ENCODE peak calls at places on chromosome X, in eight cellular contexts. N, S, F, L, P, D, G and R are unnamed samples.

GRCh38 chrX:12974217-12974796 is 603 bp upstream of the TMSB4X start:
- ATAC-seq in N (peak; percentile 34), S (peak; percentile 64), F (peak; percentile 73), L (peak; percentile 47), P (peak; percentile 17), D (peak; percentile 1), G (no peak), R (peak; percentile 74)

GRCh38 chrX:6226646-6227444 is 1.8 kb downstream of the NLGN4X start:
- ATAC-seq in N (no peak), S (no peak), F (no peak), L (no peak), P (peak; percentile 52), D (peak; percentile 36), G (no peak), R (peak; percentile 22)

GRCh38 chrX:31036895-31037294 is 34.9 kb downstream of the FTHL17 start:
- ATAC-seq in N (peak; percentile 89), S (peak; percentile 72), F (peak; percentile 58), L (no peak), P (peak; percentile 63), D (peak; percentile 85), G (peak; percentile 93), R (peak; percentile 50)

GRCh38 chrX:19017271-19017670 is 33.4 kb upstream of the PHKA2 start:
- ATAC-seq in N (peak; percentile 75), S (peak; percentile 77), F (no peak), L (peak; percentile 65), P (peak; percentile 72), D (peak; percentile 83), G (peak; percentile 75), R (no peak)

GRCh38 chrX:49212861-49213260 is 12.9 kb upstream of the SYP start:
- ATAC-seq in N (no peak), S (no peak), F (no peak), L (no peak), P (no peak), D (no peak), G (no peak), R (no peak)

GRCh38 chrX:42093756-42094155 is 170.4 kb upstream of the CASK start:
- ATAC-seq in N (no peak), S (no peak), F (no peak), L (no peak), P (no peak), D (peak; percentile 92), G (no peak), R (no peak)

GRCh38 chrX:31506360-31506759 is 434.5 kb upstream of the FTHL17 start:
- ATAC-seq in N (no peak), S (no peak), F (no peak), L (no peak), P (no peak), D (no peak), G (no peak), R (no peak)

GRCh38 chrX:150897371-150898319 is 823 bp downstream of the CD99L2 start:
- ATAC-seq in N (no peak), S (peak; percentile 3), F (no peak), L (no peak), P (peak; percentile 8), D (peak; percentile 15), G (no peak), R (no peak)

GRCh38 chrX:57227691-57228090 is 58.8 kb upstream of the FAAH2 start:
- ATAC-seq in N (peak; percentile 56), S (no peak), F (no peak), L (no peak), P (peak; percentile 81), D (peak; percentile 53), G (no peak), R (no peak)

DNA sequence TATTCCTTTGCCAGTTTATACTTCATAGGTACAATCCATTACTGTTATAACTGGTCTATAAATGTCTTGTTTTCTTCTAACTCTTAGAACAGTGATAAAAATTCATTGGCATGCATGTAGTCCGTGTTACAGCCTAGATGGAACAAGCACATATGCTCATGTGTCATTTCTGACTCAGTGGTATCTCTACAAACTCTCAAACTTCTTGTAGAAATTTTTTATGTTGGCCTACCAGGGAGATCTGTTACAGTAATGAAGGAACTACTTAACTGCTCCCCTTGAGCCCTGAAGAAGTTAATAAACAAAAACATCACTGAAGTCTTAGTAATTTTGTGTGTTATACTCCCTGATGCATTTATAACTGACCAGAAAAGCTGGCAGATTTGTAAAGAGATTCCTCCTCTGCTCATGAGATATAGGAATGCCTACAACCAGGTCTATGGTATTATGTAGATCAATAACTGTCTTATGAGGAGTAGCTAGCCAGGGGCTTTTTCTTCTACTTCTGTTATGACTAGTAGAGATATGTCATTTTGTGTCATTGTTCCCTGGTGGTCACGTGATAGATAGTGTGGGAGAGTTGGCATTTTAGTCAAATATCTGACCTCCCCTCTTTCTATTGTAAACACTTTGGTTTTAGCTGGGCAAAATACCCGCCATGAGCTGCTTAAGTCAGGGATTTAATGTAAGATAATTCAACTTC is 53.7 kb upstream of the FAAH2 start:
- ATAC-seq in N (no peak), S (no peak), F (no peak), L (no peak), P (no peak), D (peak; percentile 94), G (no peak), R (no peak)
- TF ChIP-seq CTCF in N (no peak), S (no peak), F (no peak), L (no peak), P (no peak), D (no peak), G (no peak), R (no peak)

GRCh38 chrX:50801135-50801534 is 12.9 kb downstream of the SHROOM4 start:
- ATAC-seq in N (no peak), S (no peak), F (no peak), L (no peak), P (no peak), D (no peak), G (no peak), R (no peak)
- TF ChIP-seq POLR2AphosphoS5 in N (no peak), S (no peak), F (no peak), L (no peak), P (no peak), D (no peak), G (no peak), R (no peak)

GRCh38 chrX:153380691-153381090 is 20.5 kb downstream of the PNMA6E start:
- ATAC-seq in N (peak; percentile 19), S (no peak), F (no peak), L (no peak), P (no peak), D (no peak), G (no peak), R (no peak)

GRCh38 chrX:153379508-153379907 is 21.6 kb downstream of the PNMA6E start:
- ATAC-seq in N (no peak), S (no peak), F (no peak), L (no peak), P (no peak), D (no peak), G (no peak), R (no peak)

GRCh38 chrX:153382563-153383482 is 18.3 kb downstream of the PNMA6E start:
- ATAC-seq in N (no peak), S (no peak), F (no peak), L (no peak), P (no peak), D (no peak), G (no peak), R (no peak)

GRCh38 chrX:153379971-153380581 is 21.1 kb downstream of the PNMA6E start:
- ATAC-seq in N (peak; percentile 39), S (no peak), F (no peak), L (no peak), P (no peak), D (no peak), G (no peak), R (no peak)

DNA sequence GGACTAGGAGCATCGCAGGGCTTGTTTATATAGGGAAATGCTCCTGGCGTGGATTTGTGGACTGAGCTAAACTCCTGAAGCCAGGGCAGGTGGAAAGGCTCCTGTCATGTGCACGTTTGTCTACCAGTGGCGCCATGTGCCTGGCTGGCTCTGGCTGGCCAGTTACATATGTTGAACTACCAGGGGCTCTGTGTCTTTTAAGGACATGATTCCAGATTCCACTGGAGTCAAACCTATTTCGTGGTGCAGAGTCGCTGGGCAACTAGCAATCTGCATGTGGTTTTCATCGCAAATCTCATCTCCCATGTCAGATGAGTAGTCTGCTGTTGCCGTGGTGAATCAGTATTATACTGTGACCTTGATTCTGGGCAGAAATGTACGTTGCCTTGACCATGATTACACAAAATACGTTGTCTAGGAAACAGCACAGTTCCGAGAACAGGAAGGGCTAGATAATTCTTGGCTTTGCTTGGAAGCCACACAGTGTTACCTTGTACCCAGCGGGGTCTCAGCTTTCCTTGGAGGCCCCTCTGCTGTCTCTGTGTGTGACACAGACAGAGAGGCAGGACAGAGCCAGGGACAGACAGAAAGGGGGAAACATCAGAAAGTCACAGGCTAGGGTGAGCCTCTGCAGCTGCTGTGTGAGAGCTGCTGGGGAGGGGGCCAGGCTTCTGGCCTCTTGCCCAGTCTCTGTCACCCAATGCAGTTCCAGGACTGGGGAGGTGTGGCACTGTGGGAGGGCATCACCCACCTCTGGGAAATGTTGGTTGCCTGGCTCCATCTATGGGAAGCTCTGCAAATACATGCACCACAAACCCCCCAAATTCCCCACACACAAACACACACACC is 19.2 kb downstream of the PNMA6E start:
- ATAC-seq in N (peak; percentile 89), S (no peak), F (peak; percentile 67), L (peak; percentile 55), P (peak; percentile 71), D (peak; percentile 74), G (peak; percentile 84), R (peak; percentile 58)
- TF ChIP-seq CTCF in N (peak; percentile 56), S (no peak), F (no peak), L (no peak), P (peak; percentile 15), D (no peak), G (peak; percentile 54), R (no peak)

DNA sequence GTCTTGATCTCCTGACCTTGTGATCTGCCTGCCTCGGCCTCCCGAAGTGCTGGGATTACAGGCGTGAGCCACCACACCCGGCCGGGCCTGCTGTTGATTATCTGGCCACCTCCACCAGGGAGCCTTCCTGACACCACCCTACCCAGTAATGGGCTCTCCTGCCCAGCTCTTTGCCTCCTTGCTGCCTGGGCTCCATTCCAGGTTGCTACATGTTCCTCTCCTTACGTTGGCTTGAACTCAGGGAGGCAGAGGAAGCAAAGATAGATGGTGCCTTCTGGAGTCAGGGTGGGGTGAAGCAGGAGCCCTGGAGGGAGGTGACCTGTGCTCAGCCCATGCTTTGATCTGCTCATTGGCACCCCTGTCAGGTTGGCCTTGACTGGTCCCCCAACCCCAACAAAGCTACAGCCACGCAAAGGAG is 26.3 kb downstream of the FLNA start:
- ATAC-seq in N (no peak), S (no peak), F (no peak), L (peak; percentile 1), P (no peak), D (no peak), G (no peak), R (no peak)
- TF ChIP-seq POLR2AphosphoS5 in N (peak; percentile 24), S (no peak), F (no peak), L (no peak), P (peak; percentile 40), D (no peak), G (no peak), R (peak; percentile 16)